ENCODE peak calls at places on chromosomes 12 and 14, in nine cellular contexts. E is foreskin fibroblast; Y is mucosa of gallbladder; I is DMS 273 treated with DMSO at 0.1 percent for 48 hours; T is CD8-positive, alpha-beta T cell; L is HEK293T; H is HFF-Myc; G is T follicular helper cell; J is stimulated activated CD8-positive, alpha-beta memory T cell treated with anti-CD3 and anti-CD28 coated beads, Interleukin-7, amount 100 ng/mL, for 4 hours. B is an unnamed sample.

GRCh38 chr14:89660183-89660582 is 243.2 kb upstream of the FOXN3 start:
- DNase-seq in T (no peak), J (no peak), G (no peak), Y (peak), I (no peak), L (no peak), E (peak), H (no peak), B (no peak)

GRCh38 chr12:50174971-50175715 is 8.0 kb upstream of the CERS5 start:
- DNase-seq in I (peak), L (peak), G (no peak), E (peak), Y (no peak), H (peak), T (no peak), J (no peak), B (peak)

GRCh38 chr14:75452900-75453816 is 25.3 kb downstream of the JDP2 start:
- DNase-seq in E (peak), L (no peak), J (no peak), T (no peak), I (no peak), G (no peak), H (peak), Y (peak), B (peak)

GRCh38 chr14:67547224-67547780 is 14.2 kb downstream of the PLEKHH1 start:
- DNase-seq in J (no peak), G (no peak), L (no peak), T (no peak), E (no peak), Y (no peak), I (peak), H (no peak), B (no peak)

GRCh38 chr12:20527396-20528154 is 159.2 kb downstream of the PDE3A start:
- DNase-seq in J (no peak), H (no peak), I (no peak), L (no peak), G (no peak), T (no peak), E (peak), Y (peak), B (no peak)

GRCh38 chr12:28222081-28222700 is 31.9 kb downstream of the CCDC91 start:
- DNase-seq in T (peak), Y (no peak), J (peak), H (no peak), I (no peak), G (peak), E (no peak), L (no peak), B (no peak)

GRCh38 chr14:67428501-67429031 is 16.6 kb upstream of the PLEK2 start:
- DNase-seq in G (no peak), H (peak), T (no peak), J (no peak), I (no peak), E (peak), L (no peak), Y (no peak), B (no peak)

GRCh38 chr12:69130064-69130463 is 109.3 kb upstream of the CPSF6 start:
- DNase-seq in I (no peak), H (no peak), L (no peak), Y (no peak), T (no peak), G (no peak), J (no peak), E (peak), B (no peak)

GRCh38 chr14:23137221-23138172 is 18.4 kb upstream of the CEBPE start:
- DNase-seq in G (no peak), T (no peak), Y (no peak), J (no peak), L (no peak), I (no peak), H (no peak), E (no peak), B (no peak)

GRCh38 chr12:45730116-45730841 is 773 bp downstream of the ARID2 start:
- DNase-seq in G (peak), L (peak), H (no peak), J (peak), T (peak), I (peak), Y (peak), E (peak), B (peak)

GRCh38 chr12:63882844-63883243 is 38.3 kb downstream of the SRGAP1 start:
- DNase-seq in T (no peak), E (no peak), J (no peak), L (peak), H (no peak), I (peak), Y (no peak), G (no peak), B (no peak)

GRCh38 chr12:25806271-25806670 is 152.2 kb upstream of the RASSF8 start:
- DNase-seq in Y (no peak), H (peak), J (no peak), L (no peak), E (peak), G (no peak), I (no peak), T (no peak), B (no peak)

GRCh38 chr14:65478596-65478995 is 66.1 kb downstream of the FUT8 start:
- DNase-seq in L (no peak), G (no peak), H (no peak), I (no peak), Y (no peak), T (no peak), J (no peak), E (peak), B (no peak)

GRCh38 chr12:22042981-22043669 is 2.9 kb upstream of the CMAS start:
- DNase-seq in G (no peak), J (no peak), I (no peak), L (no peak), T (no peak), H (no peak), E (peak), Y (no peak), B (no peak)

GRCh38 chr12:121328620-121329019 is 23.6 kb downstream of the ANAPC5 start:
- DNase-seq in E (no peak), I (no peak), J (no peak), Y (no peak), T (no peak), L (no peak), G (no peak), H (no peak), B (no peak)

GRCh38 chr14:97848351-97848980 is 1051.3 kb downstream of the VRK1 start:
- DNase-seq in I (no peak), E (no peak), G (no peak), Y (peak), L (no peak), J (no peak), T (peak), H (no peak), B (no peak)

GRCh38 chr12:2215709-2216560 is 163.1 kb downstream of the CACNA1C start:
- DNase-seq in H (no peak), L (no peak), G (no peak), I (no peak), J (no peak), Y (no peak), E (no peak), T (no peak), B (no peak)

GRCh38 chr14:91399868-91400640 is 17.6 kb downstream of the CCDC88C start:
- DNase-seq in E (no peak), Y (no peak), T (no peak), J (no peak), L (no peak), G (no peak), I (no peak), H (no peak), B (no peak)

GRCh38 chr14:96038558-96038919 is 623 bp upstream of the C14orf132 start:
- DNase-seq in J (no peak), H (no peak), L (peak), I (no peak), Y (no peak), E (no peak), G (no peak), T (no peak), B (no peak)

GRCh38 chr14:56474419-56475022 is 105.1 kb upstream of the TMEM260 start:
- DNase-seq in I (peak), J (no peak), H (peak), Y (no peak), E (peak), T (no peak), L (peak), G (no peak), B (peak)

GRCh38 chr12:110073049-110073831 is 24.9 kb upstream of the C12orf76 start:
- DNase-seq in G (no peak), T (peak), I (no peak), L (no peak), E (peak), J (no peak), Y (no peak), H (no peak), B (no peak)